ENCODE peak calls at places on chromosomes 6 and 20, in four cellular contexts. L, Y, N and U are unnamed samples.

GRCh38 chr20:54068966-54069365 is 1.4 kb downstream of the BCAS1 start:
- DNase-seq in L (no peak), N (no peak), Y (no peak), U (no peak)

GRCh38 chr20:53030061-53030460 is 57.9 kb downstream of the TSHZ2 start:
- DNase-seq in L (no peak), Y (no peak), N (no peak), U (no peak)

GRCh38 chr20:9488063-9488462 is 26.3 kb upstream of the LAMP5 start:
- DNase-seq in N (no peak), Y (no peak), L (no peak), U (no peak)

GRCh38 chr6:26452631-26453030 is 5.1 kb upstream of the BTN2A1 start:
- DNase-seq in Y (no peak), N (no peak), L (no peak), U (no peak)

GRCh38 chr6:25155221-25155620 is 124.0 kb upstream of the CARMIL1 start:
- DNase-seq in Y (peak; percentile 30), N (no peak), L (no peak), U (no peak)

GRCh38 chr20:3077618-3078134 is 6.3 kb downstream of the OXT start:
- DNase-seq in L (no peak), Y (peak; percentile 85), N (no peak), U (no peak)

GRCh38 chr6:120272038-120272437 is 922.5 kb upstream of the MAN1A1 start:
- DNase-seq in L (no peak), N (no peak), Y (no peak), U (no peak)

GRCh38 chr6:15132854-15133670 is 112.8 kb upstream of the JARID2 start:
- DNase-seq in L (no peak), Y (no peak), N (peak; percentile 90), U (peak; percentile 92)

GRCh38 chr6:62357826-62358225 is 71.8 kb upstream of the KHDRBS2 start:
- DNase-seq in L (no peak), Y (no peak), N (no peak), U (no peak)

GRCh38 chr6:20205722-20206154 is 6.5 kb downstream of the MBOAT1 start:
- DNase-seq in Y (peak; percentile 41), N (no peak), L (no peak), U (no peak)

GRCh38 chr6:40740518-40740917 is 153.4 kb upstream of the LRFN2 start:
- DNase-seq in N (no peak), L (no peak), Y (no peak), U (no peak)

GRCh38 chr6:150865406-150866146 is at the start of gene MTHFD1L:
- DNase-seq in N (peak; percentile 91), Y (peak; percentile 89), L (peak; percentile 86), U (no peak)

GRCh38 chr20:1964061-1964460 is 29.8 kb downstream of the PDYN start:
- DNase-seq in Y (no peak), N (no peak), L (no peak), U (no peak)

GRCh38 chr6:65014006-65014405 is 693.0 kb downstream of the EYS start:
- DNase-seq in N (no peak), L (no peak), Y (no peak), U (no peak)

GRCh38 chr6:97401533-97401932 is 118.5 kb upstream of the MMS22L start:
- DNase-seq in Y (no peak), N (peak; percentile 8), L (peak; percentile 69), U (no peak)

GRCh38 chr20:20568604-20569205 is 143.7 kb downstream of the RALGAPA2 start:
- DNase-seq in Y (peak; percentile 20), N (peak; percentile 58), L (peak; percentile 42), U (no peak)

GRCh38 chr6:142960098-142960497 is 15.1 kb upstream of the HIVEP2 start:
- DNase-seq in L (peak; percentile 84), N (peak; percentile 66), Y (no peak), U (no peak)

GRCh38 chr6:85865665-85866372 is 223.1 kb upstream of the SYNCRIP start:
- DNase-seq in L (peak; percentile 85), Y (peak; percentile 4), N (peak; percentile 71), U (peak; percentile 5)

GRCh38 chr6:158445426-158446085 is 114.3 kb upstream of the TMEM181 start:
- DNase-seq in N (no peak), L (no peak), Y (no peak), U (no peak)

GRCh38 chr20:36480456-36481048 is 60.8 kb upstream of the MYL9 start:
- DNase-seq in N (no peak), L (no peak), Y (no peak), U (no peak)
- H3K4me1 ChIP-seq in N (peaks cover 37% of the 10 kb centered on the region), L (peaks cover 16% of the 10 kb centered on the region), Y (no peaks in the 10 kb centered on the region), U (peaks cover 8% of the 10 kb centered on the region)

GRCh38 chr6:154246723-154247118 is 109.9 kb downstream of the IPCEF1 start:
- DNase-seq in N (no peak), Y (no peak), L (no peak), U (no peak)

GRCh38 chr6:154247119-154247814 is 109.3 kb downstream of the IPCEF1 start:
- DNase-seq in Y (no peak), N (no peak), L (peak; percentile 44), U (no peak)

GRCh38 chr6:154242617-154243357 is 113.8 kb downstream of the IPCEF1 start:
- DNase-seq in N (no peak), L (no peak), Y (no peak), U (no peak)

GRCh38 chr6:154243793-154244768 is 112.5 kb downstream of the IPCEF1 start:
- DNase-seq in N (no peak), Y (no peak), L (no peak), U (no peak)

GRCh38 chr6:154245542-154245941 is 111.1 kb downstream of the IPCEF1 start:
- DNase-seq in Y (no peak), L (no peak), N (no peak), U (no peak)
- H3K4me3 ChIP-seq in Y (no peak overlapping the region), L (no peak overlapping the region), N (no peak overlapping the region), U (no peak overlapping the region)

GRCh38 chr6:46937623-46938022 is 15.9 kb upstream of the ADGRF5 start:
- DNase-seq in N (no peak), Y (no peak), L (no peak), U (no peak)
- H3K9me1 ChIP-seq in N (no peaks in the 10 kb centered on the region), Y (no peaks in the 10 kb centered on the region), L (no peaks in the 10 kb centered on the region), U (no peaks in the 10 kb centered on the region)

GRCh38 chr20:24534282-24534681 is 64.9 kb downstream of the SYNDIG1 start:
- DNase-seq in L (no peak), Y (no peak), N (no peak), U (no peak)

GRCh38 chr20:24533449-24533848 is 64.0 kb downstream of the SYNDIG1 start:
- DNase-seq in Y (no peak), N (no peak), L (no peak), U (no peak)

GRCh38 chr20:24531626-24532419 is 62.4 kb downstream of the SYNDIG1 start:
- DNase-seq in Y (no peak), N (no peak), L (no peak), U (no peak)

GRCh38 chr20:24537210-24537609 is 67.8 kb downstream of the SYNDIG1 start:
- DNase-seq in Y (no peak), N (no peak), L (no peak), U (no peak)

DNA sequence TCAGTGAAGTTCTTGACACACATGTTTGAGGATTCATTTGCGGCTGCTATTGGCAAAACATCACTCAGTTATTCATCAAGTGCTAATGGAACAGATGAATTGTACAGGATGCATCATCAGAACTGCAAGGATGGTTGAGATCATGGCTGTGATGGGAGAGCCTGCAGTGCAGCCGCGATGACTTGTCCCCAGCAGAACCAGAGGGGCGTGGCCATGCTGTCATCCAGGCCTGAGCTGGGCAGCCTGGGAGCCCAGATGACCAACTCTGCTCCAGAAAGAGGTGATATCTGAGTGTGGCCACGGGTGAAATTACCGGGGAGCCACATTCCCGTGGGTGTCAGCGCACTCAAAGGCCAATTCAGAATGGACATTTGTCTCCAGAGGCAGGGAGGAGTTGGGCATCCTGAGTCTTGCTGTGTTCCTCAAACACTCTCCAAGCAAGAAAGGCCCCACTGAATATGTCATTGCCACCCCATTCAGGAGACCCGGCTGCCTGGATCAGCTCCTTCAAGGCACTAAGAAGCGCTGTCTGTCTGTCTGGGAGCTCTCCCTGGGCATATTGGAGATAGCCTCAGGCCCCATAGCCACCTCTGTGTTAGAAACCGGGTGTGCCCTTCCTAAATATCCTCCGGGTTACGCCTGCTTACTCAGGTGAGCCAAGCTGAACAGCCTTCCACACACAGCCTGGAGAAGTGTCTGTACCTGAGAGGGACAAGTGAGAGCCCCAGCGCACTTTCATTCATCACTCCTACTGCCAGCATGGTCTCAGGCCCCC is 66.7 kb downstream of the SYNDIG1 start:
- DNase-seq in Y (no peak), L (no peak), N (no peak), U (no peak)
- H3K4me1 ChIP-seq in Y (no peaks in the 10 kb centered on the region), L (no peaks in the 10 kb centered on the region), N (no peaks in the 10 kb centered on the region), U (no peaks in the 10 kb centered on the region)

DNA sequence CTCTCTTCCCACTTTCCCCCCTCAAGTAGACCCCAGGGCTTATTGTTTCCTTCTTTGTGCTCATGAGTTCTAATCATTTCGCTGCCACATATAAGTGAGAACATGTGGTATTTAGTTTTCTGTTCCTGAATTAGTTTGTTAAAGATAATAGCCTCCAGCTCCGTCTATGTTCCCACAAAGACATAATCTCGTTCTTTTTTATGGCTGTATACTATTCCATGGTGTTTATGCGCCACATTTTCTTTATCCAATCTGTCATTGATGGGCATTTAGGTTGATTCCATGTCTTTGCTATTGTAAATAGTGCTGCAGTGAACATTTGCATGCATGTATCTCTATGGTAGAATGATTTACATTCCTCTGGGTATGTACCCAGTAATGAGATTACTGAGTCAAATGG is 16.9 kb upstream of the PERP start:
- DNase-seq in N (no peak), L (no peak), Y (no peak), U (no peak)
- H3K4me3 ChIP-seq in N (no peak overlapping the region), L (no peak overlapping the region), Y (no peak overlapping the region), U (no peak overlapping the region)

DNA sequence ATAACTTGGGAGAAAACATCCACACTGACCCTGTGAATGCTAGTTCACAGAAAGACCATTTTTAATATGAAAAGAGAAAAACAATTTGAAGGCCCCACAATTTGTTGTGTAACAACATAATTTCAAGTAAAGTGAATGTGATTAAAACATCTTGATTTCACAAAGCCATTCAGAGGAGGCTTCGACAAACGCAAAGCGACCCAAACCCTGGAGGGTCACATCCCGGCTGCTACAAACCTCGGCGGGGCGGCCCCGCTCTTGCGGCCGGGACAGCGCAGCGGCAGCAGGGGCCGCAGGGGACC is 14.0 kb downstream of the FOXC1 start:
- DNase-seq in Y (no peak), N (no peak), L (no peak), U (no peak)
- H3K9me1 ChIP-seq in Y (no peaks in the 10 kb centered on the region), N (no peaks in the 10 kb centered on the region), L (no peaks in the 10 kb centered on the region), U (no peaks in the 10 kb centered on the region)

GRCh38 chr20:63227260-63227659 is 8.4 kb upstream of the BIRC7 start:
- DNase-seq in L (no peak), Y (no peak), N (no peak), U (no peak)
- H3K4me1 ChIP-seq in L (no peaks in the 10 kb centered on the region), Y (peaks cover 15% of the 10 kb centered on the region), N (peaks cover 22% of the 10 kb centered on the region), U (no peaks in the 10 kb centered on the region)

DNA sequence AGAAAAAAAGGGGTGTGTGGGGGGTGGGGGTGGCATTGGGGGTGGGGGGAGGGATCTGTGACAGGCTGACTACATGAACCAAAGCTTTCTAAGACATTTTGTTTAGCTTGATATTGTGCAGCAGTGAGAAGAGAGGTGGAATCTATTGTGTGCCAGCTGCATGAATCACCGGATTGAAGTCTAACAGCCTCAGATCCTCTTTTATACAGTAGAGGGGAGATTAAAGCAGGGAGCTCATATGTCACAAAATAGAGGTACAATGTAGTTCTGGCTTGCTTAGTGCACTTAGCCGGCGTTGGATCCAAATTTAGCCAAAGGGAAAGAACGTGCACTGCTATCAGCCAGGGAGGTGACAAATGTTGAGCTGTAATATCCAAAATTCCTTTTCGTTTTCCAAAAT is 404.2 kb upstream of the CITED2 start:
- DNase-seq in L (no peak), Y (no peak), N (peak; percentile 60), U (no peak)
- H3K4me3 ChIP-seq in L (no peak overlapping the region), Y (no peak overlapping the region), N (no peak overlapping the region), U (no peak overlapping the region)